ENCODE peak calls at places on chromosomes 4 and X, in ten cellular contexts. Q is mammary epithelial cell; M is CD4-positive, CD25-positive, alpha-beta regulatory T cell; W is body of pancreas; H is thyroid gland; J is naive thymus-derived CD4-positive, alpha-beta T cell; F is pancreas; O is breast epithelium; R is ovary; K is GM23338. E is an unnamed sample.

GRCh38 chr4:36322921-36323354 is 41.5 kb downstream of the DTHD1 start:
- DNase-seq in Q (no peak), M (peak; percentile 85), W (no peak), H (no peak), J (peak; percentile 60), F (no peak), O (no peak), R (no peak), K (no peak), E (no peak)

GRCh38 chrX:104318330-104319009 is 63.7 kb upstream of the ESX1 start:
- DNase-seq in Q (peak; percentile 88), M (no peak), W (peak; percentile 56), H (no peak), J (no peak), F (no peak), O (no peak), R (no peak), K (peak; percentile 3), E (no peak)

GRCh38 chrX:103464071-103464773 is 55.1 kb downstream of the RAB40A start:
- DNase-seq in Q (peak; percentile 36), M (peak; percentile 53), W (peak; percentile 13), H (peak; percentile 16), J (peak; percentile 34), F (no peak), O (no peak), R (no peak), K (peak; percentile 67), E (no peak)

GRCh38 chr4:143411527-143412480 is 75.1 kb downstream of the GAB1 start:
- DNase-seq in Q (peak; percentile 5), M (no peak), W (no peak), H (no peak), J (no peak), F (no peak), O (no peak), R (no peak), K (no peak), E (no peak)

GRCh38 chr4:7295201-7295916 is 103.0 kb downstream of the SORCS2 start:
- DNase-seq in Q (no peak), M (no peak), W (no peak), H (peak; percentile 85), J (no peak), F (no peak), O (no peak), R (peak; percentile 76), K (no peak), E (peak; percentile 63)

GRCh38 chr4:26867914-26868684 is 7.5 kb downstream of the STIM2 start:
- DNase-seq in Q (no peak), M (no peak), W (peak; percentile 18), H (no peak), J (no peak), F (no peak), O (no peak), R (peak; percentile 49), K (no peak), E (no peak)

GRCh38 chrX:132648870-132649269 is 160.0 kb upstream of the MBNL3 start:
- DNase-seq in Q (no peak), M (no peak), W (no peak), H (no peak), J (no peak), F (no peak), O (no peak), R (no peak), K (no peak), E (no peak)

GRCh38 chr4:165426769-165427168 is 48.0 kb downstream of the CPE start:
- DNase-seq in Q (no peak), M (peak; percentile 54), W (no peak), H (no peak), J (no peak), F (no peak), O (no peak), R (no peak), K (peak; percentile 22), E (no peak)

GRCh38 chrX:1884446-1884845 is 269.6 kb downstream of the ASMT start:
- DNase-seq in Q (no peak), M (no peak), W (no peak), H (no peak), J (no peak), F (no peak), O (no peak), R (no peak), K (no peak), E (no peak)

GRCh38 chrX:10549280-10549679 is 71.1 kb downstream of the MID1 start:
- DNase-seq in Q (peak; percentile 25), M (no peak), W (no peak), H (no peak), J (no peak), F (no peak), O (no peak), R (no peak), K (no peak), E (no peak)

GRCh38 chr4:75655562-75655961 is 17.6 kb downstream of the G3BP2 start:
- DNase-seq in Q (no peak), M (peak; percentile 93), W (no peak), H (no peak), J (peak; percentile 67), F (no peak), O (no peak), R (no peak), K (no peak), E (no peak)

GRCh38 chrX:86133761-86134160 is 14.5 kb upstream of the DACH2 start:
- DNase-seq in Q (no peak), M (peak; percentile 16), W (no peak), H (no peak), J (no peak), F (no peak), O (no peak), R (no peak), K (peak; percentile 30), E (no peak)

GRCh38 chr4:25792200-25792791 is 70.5 kb downstream of the SEL1L3 start:
- DNase-seq in Q (no peak), M (no peak), W (peak; percentile 87), H (peak; percentile 46), J (no peak), F (peak; percentile 71), O (no peak), R (no peak), K (peak; percentile 71), E (no peak)

GRCh38 chr4:3045500-3045850 is 28.9 kb downstream of the HTT-AS start:
- DNase-seq in Q (peak; percentile 28), M (peak; percentile 83), W (peak; percentile 28), H (peak; percentile 14), J (peak; percentile 87), F (no peak), O (no peak), R (no peak), K (no peak), E (peak; percentile 88)

GRCh38 chrX:2264179-2265030 is 236.4 kb downstream of the DHRSX start:
- DNase-seq in Q (no peak), M (peak; percentile 37), W (no peak), H (no peak), J (no peak), F (no peak), O (peak; percentile 10), R (no peak), K (no peak), E (no peak)

GRCh38 chrX:154761977-154762528 is 611 bp upstream of the DKC1 start:
- DNase-seq in Q (no peak), M (no peak), W (peak; percentile 25), H (peak; percentile 62), J (no peak), F (no peak), O (no peak), R (no peak), K (no peak), E (no peak)

GRCh38 chr4:101621120-101621519 is 169.4 kb upstream of the BANK1 start:
- DNase-seq in Q (no peak), M (no peak), W (no peak), H (no peak), J (no peak), F (no peak), O (no peak), R (no peak), K (no peak), E (no peak)

GRCh38 chr4:75512336-75513211 is 1.6 kb downstream of the RCHY1 start:
- DNase-seq in Q (peak; percentile 48), M (peak; percentile 39), W (no peak), H (peak; percentile 3), J (no peak), F (no peak), O (no peak), R (no peak), K (no peak), E (no peak)

GRCh38 chr4:171714791-171715454 is 98.3 kb upstream of the GALNTL6 start:
- DNase-seq in Q (no peak), M (no peak), W (no peak), H (no peak), J (no peak), F (no peak), O (no peak), R (no peak), K (no peak), E (no peak)
- H3K4me1 ChIP-seq in Q (no peaks in the 10 kb centered on the region), M (no peaks in the 10 kb centered on the region), W (no peaks in the 10 kb centered on the region), H (no peaks in the 10 kb centered on the region), J (no peaks in the 10 kb centered on the region), F (no peaks in the 10 kb centered on the region), O (no peaks in the 10 kb centered on the region), R (no peaks in the 10 kb centered on the region), K (no peaks in the 10 kb centered on the region), E (no peaks in the 10 kb centered on the region)

DNA sequence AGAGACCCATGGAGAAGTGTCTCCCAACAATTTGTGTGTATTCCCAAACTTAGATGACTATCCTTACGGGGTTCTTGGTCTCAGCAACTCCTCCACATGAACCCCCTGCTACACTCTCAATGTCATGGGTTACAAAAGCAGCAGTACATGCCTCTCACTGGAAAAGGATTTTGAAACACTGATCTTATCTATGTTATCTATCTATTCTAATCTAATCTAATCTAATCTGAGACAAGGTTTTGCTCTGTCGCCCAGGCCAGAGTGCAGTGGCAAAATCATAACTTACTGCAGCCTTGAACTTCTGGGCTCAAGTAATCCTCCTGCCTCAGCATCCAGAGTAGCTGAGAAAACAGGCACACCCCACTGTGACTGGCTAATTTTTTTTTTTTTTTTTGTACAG is 19.3 kb downstream of the TSPAN5 start:
- DNase-seq in Q (no peak), M (no peak), W (no peak), H (no peak), J (no peak), F (no peak), O (no peak), R (no peak), K (no peak), E (no peak)
- H3K4me1 ChIP-seq in Q (peaks cover 13% of the 10 kb centered on the region), M (peaks cover 38% of the 10 kb centered on the region), W (no peaks in the 10 kb centered on the region), H (no peaks in the 10 kb centered on the region), J (peaks cover 20% of the 10 kb centered on the region), F (no peaks in the 10 kb centered on the region), O (no peaks in the 10 kb centered on the region), R (peaks cover 24% of the 10 kb centered on the region), K (peaks cover 9% of the 10 kb centered on the region), E (no peaks in the 10 kb centered on the region)

DNA sequence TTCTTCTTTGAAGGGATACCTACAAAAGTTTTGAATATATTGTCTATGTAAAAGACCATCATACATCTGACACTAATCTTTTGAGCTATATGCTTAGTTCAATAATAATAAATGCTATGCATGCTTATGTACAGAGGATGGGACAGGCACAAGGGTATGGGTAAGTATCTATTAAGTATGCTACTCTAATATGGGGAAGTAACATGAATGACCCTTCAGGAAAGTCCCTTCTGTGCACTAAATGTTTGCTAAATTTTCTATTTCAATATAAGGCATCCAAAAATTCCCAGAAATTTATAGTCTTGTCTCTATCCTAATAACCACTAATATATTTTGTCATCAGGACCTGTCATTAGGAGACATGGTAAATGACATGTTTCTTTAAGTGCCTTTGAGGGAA is 19.0 kb downstream of the ATP8A1 start:
- DNase-seq in Q (no peak), M (no peak), W (no peak), H (no peak), J (no peak), F (no peak), O (no peak), R (no peak), K (no peak), E (no peak)
- H3K4me1 ChIP-seq in Q (no peaks in the 10 kb centered on the region), M (peaks cover 43% of the 10 kb centered on the region), W (peaks cover 4% of the 10 kb centered on the region), H (peaks cover 47% of the 10 kb centered on the region), J (peaks cover 31% of the 10 kb centered on the region), F (no peaks in the 10 kb centered on the region), O (no peaks in the 10 kb centered on the region), R (no peaks in the 10 kb centered on the region), K (no peaks in the 10 kb centered on the region), E (peaks cover 41% of the 10 kb centered on the region)

GRCh38 chr4:159867673-159868072 is 764.8 kb downstream of the RAPGEF2 start:
- DNase-seq in Q (no peak), M (no peak), W (no peak), H (no peak), J (no peak), F (no peak), O (no peak), R (no peak), K (no peak), E (no peak)
- H3K4me1 ChIP-seq in Q (no peaks in the 10 kb centered on the region), M (no peaks in the 10 kb centered on the region), W (no peaks in the 10 kb centered on the region), H (no peaks in the 10 kb centered on the region), J (no peaks in the 10 kb centered on the region), F (no peaks in the 10 kb centered on the region), O (no peaks in the 10 kb centered on the region), R (no peaks in the 10 kb centered on the region), K (no peaks in the 10 kb centered on the region), E (no peaks in the 10 kb centered on the region)